ENCODE peak calls at places on chromosomes 6 and 20, in six cellular contexts. U, W, K, O, Y and J are unnamed samples.

GRCh38 chr20:7980332-7981046 is 39.1 kb downstream of the TMX4 start:
- DNase-seq in W (peak; percentile 70), U (peak; percentile 23), K (peak; percentile 51), O (peak; percentile 26), Y (peak; percentile 33), J (peak; percentile 17)

GRCh38 chr20:61519488-61519887 is 267.4 kb downstream of the CDH4 start:
- DNase-seq in K (no peak), O (no peak), Y (no peak), U (no peak), W (no peak), J (no peak)

GRCh38 chr20:35226126-35226774 is at the start of gene MMP24:
- DNase-seq in O (peak; percentile 53), U (no peak), Y (peak; percentile 84), W (no peak), K (peak; percentile 65), J (no peak)

GRCh38 chr6:136007355-136007754 is 155.9 kb downstream of the PDE7B start:
- DNase-seq in W (no peak), O (no peak), U (no peak), K (no peak), Y (no peak), J (no peak)

GRCh38 chr6:31877125-31877650 is 1.6 kb downstream of the SLC44A4 start:
- DNase-seq in K (no peak), U (no peak), W (no peak), Y (peak; percentile 10), O (no peak), J (no peak)

GRCh38 chr6:33888183-33888582 is 84.4 kb upstream of the MLN start:
- DNase-seq in K (no peak), O (no peak), W (no peak), U (no peak), Y (no peak), J (no peak)

GRCh38 chr20:48831702-48832422 is 4.1 kb upstream of the PREX1 start:
- DNase-seq in O (peak; percentile 48), K (no peak), W (peak; percentile 73), U (no peak), Y (no peak), J (no peak)

GRCh38 chr20:38961530-38962043 is 557 bp upstream of the DHX35 start:
- DNase-seq in U (no peak), O (no peak), K (peak; percentile 37), Y (no peak), W (peak; percentile 17), J (no peak)

GRCh38 chr20:36717657-36718056 is 28.2 kb downstream of the NDRG3 start:
- DNase-seq in K (peak; percentile 76), Y (no peak), W (no peak), U (no peak), O (no peak), J (peak; percentile 5)

GRCh38 chr6:154386848-154387717 is 30.5 kb upstream of the IPCEF1 start:
- DNase-seq in U (no peak), W (no peak), Y (no peak), O (no peak), K (no peak), J (no peak)

GRCh38 chr6:143539106-143539505 is 27.6 kb upstream of the FUCA2 start:
- DNase-seq in W (no peak), U (no peak), Y (no peak), O (no peak), K (no peak), J (no peak)

GRCh38 chr20:2874456-2874855 is 1.2 kb downstream of the PTPRA start:
- DNase-seq in W (no peak), Y (no peak), U (no peak), O (no peak), K (peak; percentile 16), J (no peak)

GRCh38 chr6:124924333-124924759 is 37.9 kb upstream of the RNF217 start:
- DNase-seq in W (no peak), U (no peak), K (no peak), O (no peak), Y (no peak), J (no peak)

GRCh38 chr6:30518505-30518850 is 29.2 kb downstream of the HLA-E start:
- DNase-seq in W (no peak), O (no peak), Y (no peak), K (peak; percentile 42), U (no peak), J (no peak)

GRCh38 chr20:4406627-4407026 is 315.1 kb upstream of the PRND start:
- DNase-seq in W (no peak), Y (no peak), O (no peak), K (no peak), U (peak; percentile 42), J (no peak)

GRCh38 chr6:129184808-129185366 is 301.9 kb downstream of the LAMA2 start:
- DNase-seq in W (no peak), K (no peak), O (no peak), U (no peak), Y (no peak), J (no peak)

GRCh38 chr20:18004389-18005031 is 35.7 kb downstream of the MGME1 start:
- DNase-seq in U (no peak), Y (no peak), W (no peak), O (no peak), K (no peak), J (no peak)

GRCh38 chr6:118319890-118320289 is 228.2 kb upstream of the PLN start:
- DNase-seq in W (no peak), O (no peak), Y (no peak), K (no peak), U (no peak), J (no peak)

GRCh38 chr20:38842558-38842981 is 37.1 kb downstream of the PPP1R16B start:
- DNase-seq in Y (no peak), K (peak; percentile 34), W (no peak), O (no peak), U (no peak), J (no peak)

GRCh38 chr6:47525330-47526057 is 47.9 kb downstream of the CD2AP start:
- DNase-seq in U (no peak), Y (no peak), K (no peak), O (no peak), W (no peak), J (no peak)

GRCh38 chr20:57500941-57501340 is 24.0 kb downstream of the CTCFL start:
- DNase-seq in W (no peak), Y (no peak), U (no peak), K (no peak), O (no peak), J (no peak)
- TF ChIP-seq REST in W (no peak), Y (no peak), U (no peak), K (no peak), O (no peak), J (no peak)

GRCh38 chr6:151350442-151351145 is 40.8 kb downstream of the ZBTB2 start:
- DNase-seq in W (no peak), O (no peak), Y (no peak), U (no peak), K (no peak), J (no peak)
- H3K4me1 ChIP-seq in W (no peaks in the 10 kb centered on the region), O (no peaks in the 10 kb centered on the region), Y (no peaks in the 10 kb centered on the region), U (peaks cover 17% of the 10 kb centered on the region), K (no peaks in the 10 kb centered on the region), J (no peaks in the 10 kb centered on the region)

DNA sequence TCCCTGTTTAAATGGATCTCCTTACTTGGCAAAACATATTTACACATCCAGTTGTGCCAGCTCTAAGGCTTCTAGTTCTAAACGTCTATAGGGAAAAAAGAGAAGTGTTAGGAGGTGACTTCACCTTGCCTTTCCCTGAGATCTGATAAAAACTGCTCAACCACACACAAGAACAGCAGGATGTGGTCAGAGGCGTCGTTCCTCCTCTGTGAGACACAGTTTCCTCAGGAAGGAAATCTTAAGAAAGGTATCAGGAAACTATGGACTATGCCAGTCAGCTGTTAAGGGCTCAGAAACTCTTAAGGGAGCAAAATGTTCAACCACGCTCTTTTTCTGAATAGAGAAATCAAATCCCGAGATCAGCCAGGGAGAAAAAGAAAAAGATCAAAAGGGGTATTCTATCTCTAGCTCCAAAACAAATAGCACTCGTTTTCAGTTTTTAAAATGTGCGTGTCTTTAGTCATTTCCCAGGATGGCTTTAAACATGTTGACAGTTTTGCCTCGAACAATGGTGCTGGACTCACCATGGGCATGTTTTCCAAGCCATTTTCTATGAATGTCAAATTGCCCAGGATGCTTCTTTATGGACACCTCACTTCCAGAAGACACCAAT is 154.5 kb downstream of the HACE1 start:
- DNase-seq in W (no peak), U (no peak), O (no peak), K (no peak), Y (no peak), J (peak; percentile 10)
- TF ChIP-seq REST in W (no peak), U (no peak), O (no peak), K (no peak), Y (no peak), J (no peak)

DNA sequence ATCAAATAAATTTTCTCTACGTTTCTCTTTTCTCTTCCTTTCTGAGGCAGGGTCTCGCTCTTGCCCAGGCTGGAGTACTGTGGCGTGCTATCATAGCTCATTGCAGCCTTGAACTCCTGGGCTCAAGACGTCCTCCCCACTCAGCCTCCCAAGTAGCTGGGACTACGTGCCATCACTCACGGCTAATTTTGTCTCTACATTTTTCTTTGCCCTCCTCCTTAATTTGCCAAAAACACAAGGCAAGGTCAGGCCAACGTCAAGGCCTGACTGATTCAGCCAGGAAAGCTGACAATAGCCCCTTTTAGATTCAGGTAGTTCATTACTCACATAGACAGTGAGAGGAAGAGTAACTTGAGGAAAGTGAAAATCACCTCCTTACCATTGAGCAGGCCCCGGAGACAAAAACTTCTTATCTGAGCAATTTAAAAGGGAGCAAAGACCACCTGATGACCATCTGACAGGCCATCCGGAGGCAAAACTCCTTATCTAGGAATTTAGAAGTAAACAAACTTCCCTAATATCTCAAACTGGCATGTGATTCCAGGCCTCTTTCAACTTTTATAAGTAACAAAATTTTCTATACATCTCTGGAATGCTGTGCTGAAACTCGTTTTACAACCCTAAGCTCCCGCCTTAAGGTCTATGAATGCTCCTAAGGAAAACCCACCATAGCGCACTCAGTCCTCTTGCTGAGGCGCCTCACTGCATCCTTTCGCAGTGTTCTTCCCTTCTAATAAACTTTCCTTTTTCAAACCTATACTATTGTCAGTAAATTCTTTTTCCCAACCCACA is 42.1 kb upstream of the SRPK1 start:
- DNase-seq in U (no peak), W (no peak), K (no peak), Y (no peak), O (no peak), J (no peak)
- H3K4me1 ChIP-seq in U (no peaks in the 10 kb centered on the region), W (peaks cover 8% of the 10 kb centered on the region), K (peaks cover 5% of the 10 kb centered on the region), Y (no peaks in the 10 kb centered on the region), O (no peaks in the 10 kb centered on the region), J (no peaks in the 10 kb centered on the region)